ENCODE peak calls at places on chromosomes 1 and 21, in seven cellular contexts. G is H9, U is mesenchymal stem cell, X is IMR-90, I is neuronal stem cell, O is mesendoderm, C is H1. K is an unnamed sample.
A peak's percentile ranks its signal among the peaks of the same experiment; 100 is the strongest.

GRCh38 chr21:38925923-38926322 is 120.2 kb downstream of the ETS2 start:
- DNase-seq in G (no peak), X (peak; percentile 89), O (no peak), I (no peak), C (no peak), U (peak; percentile 96), K (no peak)

GRCh38 chr1:210702512-210702911 is 373.8 kb downstream of the HHAT start:
- DNase-seq in C (no peak), G (no peak), X (no peak), I (no peak), O (no peak), U (no peak), K (no peak)

GRCh38 chr1:75423136-75423535 is 187.8 kb downstream of the SLC44A5 start:
- DNase-seq in G (no peak), U (no peak), X (no peak), C (no peak), I (no peak), O (no peak), K (no peak)

GRCh38 chr1:54327386-54328116 is 78.6 kb downstream of the SSBP3 start:
- DNase-seq in O (no peak), G (no peak), U (peak; percentile 69), I (no peak), X (peak; percentile 63), C (no peak), K (no peak)

GRCh38 chr21:42674351-42674940 is 21.0 kb downstream of the PDE9A start:
- DNase-seq in C (peak; percentile 66), G (peak; percentile 84), U (peak; percentile 70), O (peak; percentile 91), I (peak; percentile 38), X (no peak), K (no peak)

GRCh38 chr21:42112223-42112622 is 41.1 kb downstream of the UMODL1 start:
- DNase-seq in I (no peak), G (no peak), O (no peak), U (no peak), X (no peak), C (no peak), K (no peak)

GRCh38 chr1:40997096-40997495 is 17.6 kb downstream of the CTPS1 start:
- DNase-seq in O (no peak), G (no peak), U (no peak), X (no peak), C (no peak), I (no peak), K (no peak)

GRCh38 chr1:52738863-52739406 is 12.7 kb downstream of the ZYG11B start:
- DNase-seq in O (no peak), I (no peak), U (no peak), G (no peak), X (no peak), C (no peak), K (no peak)

GRCh38 chr1:59422921-59423575 is 126.2 kb downstream of the FGGY start:
- DNase-seq in U (no peak), G (no peak), X (no peak), I (no peak), O (no peak), C (no peak), K (no peak)

GRCh38 chr1:180194546-180195207 is 35.4 kb upstream of the LHX4 start:
- DNase-seq in G (peak; percentile 44), I (no peak), U (no peak), O (no peak), X (no peak), C (no peak), K (no peak)

GRCh38 chr21:31343680-31344480 is at the start of gene TIAM1:
- DNase-seq in C (peak; percentile 70), I (peak; percentile 42), O (peak; percentile 93), G (peak; percentile 74), U (peak; percentile 58), X (peak; percentile 66), K (peak; percentile 75)

GRCh38 chr1:50976890-50977574 is 7.0 kb downstream of the CDKN2C start:
- DNase-seq in U (peak; percentile 49), I (no peak), O (peak; percentile 57), X (peak; percentile 39), G (peak; percentile 40), C (peak; percentile 53), K (no peak)

GRCh38 chr1:210688482-210689233 is 360.0 kb downstream of the HHAT start:
- DNase-seq in U (peak; percentile 45), I (no peak), X (peak; percentile 51), G (no peak), C (no peak), O (no peak), K (no peak)

GRCh38 chr1:168083456-168084325 is 53.0 kb downstream of the GPR161 start:
- DNase-seq in U (no peak), I (no peak), O (no peak), C (no peak), G (no peak), X (no peak), K (no peak)

GRCh38 chr1:34265396-34265795 is 88.7 kb downstream of the C1orf94 start:
- DNase-seq in G (no peak), U (no peak), O (no peak), C (peak; percentile 29), I (no peak), X (no peak), K (no peak)

GRCh38 chr1:34263411-34263810 is 86.7 kb downstream of the C1orf94 start:
- DNase-seq in I (no peak), U (no peak), X (no peak), O (no peak), G (no peak), C (no peak), K (no peak)

GRCh38 chr1:34262023-34262422 is 85.3 kb downstream of the C1orf94 start:
- DNase-seq in O (no peak), U (no peak), X (no peak), G (no peak), I (no peak), C (peak; percentile 26), K (no peak)

GRCh38 chr1:34262454-34262853 is 85.7 kb downstream of the C1orf94 start:
- DNase-seq in I (no peak), O (no peak), U (no peak), C (no peak), X (no peak), G (no peak), K (no peak)

DNA sequence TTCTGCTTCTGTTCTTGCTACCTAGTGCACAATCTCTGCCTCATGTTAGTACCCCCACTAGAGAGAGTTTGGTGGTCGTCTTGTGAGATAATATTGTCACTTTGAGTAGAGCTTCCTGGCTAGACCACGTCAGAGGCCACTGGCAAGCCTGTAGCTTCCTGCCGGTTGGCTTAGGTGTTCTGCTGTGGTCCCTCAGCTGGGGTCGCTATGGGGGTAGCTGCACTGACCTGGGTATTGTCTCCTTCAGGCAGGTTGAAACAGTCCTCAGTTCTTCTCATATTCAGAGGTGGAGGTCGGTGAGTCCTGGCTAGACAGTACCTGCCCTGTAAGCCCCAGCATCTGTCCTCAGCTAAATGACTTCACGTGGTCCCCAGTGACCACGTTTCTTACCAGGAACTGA is 86.2 kb downstream of the C1orf94 start:
- DNase-seq in O (no peak), U (no peak), I (no peak), G (no peak), C (peak; percentile 26), X (no peak), K (no peak)
- H2BK5ac ChIP-seq in O (no peak overlapping the region), U (no peak overlapping the region), I (no peak overlapping the region), G (no peak overlapping the region), C (no peak overlapping the region), X (no peak overlapping the region), K (no peak overlapping the region)

GRCh38 chr1:156421062-156421938 is 52.3 kb downstream of the RHBG start:
- DNase-seq in G (peak; percentile 95), O (peak; percentile 97), U (peak; percentile 63), I (peak; percentile 69), X (peak; percentile 45), C (peak; percentile 93), K (peak; percentile 81)
- H3K27me3 ChIP-seq in G (peaks cover 42% of the 10 kb centered on the region), O (no peaks in the 10 kb centered on the region), U (peaks cover 96% of the 10 kb centered on the region), I (peaks cover 39% of the 10 kb centered on the region), X (peaks cover 92% of the 10 kb centered on the region), C (peaks cover 59% of the 10 kb centered on the region), K (no peaks in the 10 kb centered on the region)

DNA sequence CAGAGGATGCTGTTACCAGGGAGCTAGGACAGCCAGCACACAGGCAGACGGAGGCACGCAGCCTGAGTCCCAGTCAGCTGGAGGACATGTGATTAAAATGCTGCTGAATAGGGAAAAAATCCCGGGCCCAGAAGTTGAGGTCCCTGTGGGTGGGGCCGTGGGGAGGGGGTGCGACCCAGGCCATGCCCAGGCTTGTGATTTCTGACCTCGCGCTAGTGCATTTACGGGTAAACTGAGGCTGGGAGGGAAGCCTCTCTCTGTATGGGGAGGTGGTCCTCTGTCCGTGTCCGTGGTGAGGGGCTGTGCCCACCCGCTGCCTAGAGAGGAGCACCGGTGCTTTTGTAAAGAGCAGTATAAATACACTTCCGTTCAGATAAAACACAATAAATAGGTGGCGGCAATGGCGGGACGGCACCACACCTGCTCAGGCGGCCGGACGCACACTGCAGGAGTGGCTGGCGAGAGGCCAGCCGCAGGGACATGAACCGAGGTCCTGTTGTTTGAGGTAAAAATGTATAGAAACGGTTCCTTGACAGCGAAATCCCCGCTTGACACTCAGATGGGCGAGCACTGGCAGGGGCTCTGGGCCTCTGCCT is 40.9 kb downstream of the KRTAP10-1 start:
- DNase-seq in X (no peak), I (no peak), U (no peak), G (no peak), O (no peak), C (no peak), K (no peak)
- H2BK120ac ChIP-seq in X (no peak overlapping the region), I (no peak overlapping the region), U (no peak overlapping the region), G (no peak overlapping the region), O (no peak overlapping the region), C (no peak overlapping the region), K (no peak overlapping the region)

GRCh38 chr1:229812148-229812547 is 186.1 kb downstream of the URB2 start:
- DNase-seq in X (no peak), O (no peak), U (no peak), G (no peak), I (no peak), C (no peak), K (no peak)
- H2BK5ac ChIP-seq in X (no peak overlapping the region), O (no peak overlapping the region), U (no peak overlapping the region), G (no peak overlapping the region), I (no peak overlapping the region), C (no peak overlapping the region), K (no peak overlapping the region)

GRCh38 chr1:8232036-8232757 is 85.7 kb upstream of the SLC45A1 start:
- DNase-seq in I (no peak), C (no peak), X (no peak), U (no peak), O (no peak), G (no peak), K (no peak)

GRCh38 chr1:8228253-8228652 is 89.7 kb upstream of the SLC45A1 start:
- DNase-seq in X (no peak), O (no peak), C (no peak), G (no peak), U (no peak), I (no peak), K (no peak)

GRCh38 chr1:8226747-8227146 is 91.2 kb upstream of the SLC45A1 start:
- DNase-seq in X (no peak), I (no peak), C (no peak), U (no peak), O (peak; percentile 55), G (peak; percentile 57), K (no peak)

DNA sequence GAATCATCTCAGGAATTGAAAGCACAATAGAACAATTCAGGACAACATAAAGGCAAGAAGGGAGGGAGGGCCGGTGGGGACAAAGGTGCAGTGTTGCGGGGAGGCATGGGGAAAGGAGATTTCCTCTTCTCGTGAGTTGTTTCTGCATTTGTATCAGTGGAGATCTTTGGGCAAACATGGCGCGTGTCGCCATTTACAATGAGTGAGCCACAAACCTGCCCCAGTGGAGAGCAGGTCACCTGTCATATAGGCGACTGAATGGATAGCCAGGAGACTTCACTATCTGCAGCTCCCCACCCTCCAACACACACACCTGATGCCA is 87.7 kb upstream of the SLC45A1 start:
- DNase-seq in U (no peak), X (no peak), O (no peak), I (no peak), G (no peak), C (no peak), K (peak; percentile 30)
- H3K27me3 ChIP-seq in U (no peaks in the 10 kb centered on the region), X (no peaks in the 10 kb centered on the region), O (no peaks in the 10 kb centered on the region), I (no peaks in the 10 kb centered on the region), G (no peaks in the 10 kb centered on the region), C (peaks cover 1% of the 10 kb centered on the region), K (no peaks in the 10 kb centered on the region)

GRCh38 chr1:110250018-110250417 is 39.9 kb downstream of the KCNC4 start:
- DNase-seq in C (no peak), G (no peak), I (no peak), X (no peak), O (no peak), U (no peak), K (no peak)
- H2BK120ac ChIP-seq in C (no peak overlapping the region), G (no peak overlapping the region), I (no peak overlapping the region), X (no peak overlapping the region), O (no peak overlapping the region), U (no peak overlapping the region), K (no peak overlapping the region)

K was measured in trophoblast cell.